ENCODE peak calls at places on chromosomes 3 and 15, in nine cellular contexts. G is GM13976; D is IMR-90; W is HL-60; Y is prostate gland; K is cardiac muscle cell; A is fibroblast of mammary gland; S is GM12864; R is CD4-positive, alpha-beta T cell. M is an unnamed sample.

GRCh38 chr15:31328425-31328998 is 1.9 kb downstream of the KLF13 start:
- DNase-seq in R (peak; percentile 56), K (no peak), G (peak; percentile 73), W (no peak), S (no peak), D (peak; percentile 49), Y (no peak), A (peak; percentile 38), M (peak; percentile 69)

GRCh38 chr15:39459538-39459937 is 121.3 kb upstream of the THBS1 start:
- DNase-seq in A (peak; percentile 31), W (no peak), S (no peak), K (no peak), Y (no peak), G (no peak), D (no peak), R (no peak), M (no peak)

GRCh38 chr3:5314897-5315296 is 127.4 kb downstream of the EDEM1 start:
- DNase-seq in Y (no peak), K (no peak), R (no peak), A (no peak), S (no peak), W (no peak), D (no peak), G (no peak), M (no peak)

GRCh38 chr3:48476426-48477053 is 27.4 kb downstream of the SHISA5 start:
- DNase-seq in G (peak; percentile 17), A (no peak), Y (no peak), R (no peak), D (no peak), K (no peak), S (no peak), W (no peak), M (peak; percentile 12)

GRCh38 chr3:37114251-37115145 is 59.9 kb downstream of the LRRFIP2 start:
- DNase-seq in A (peak; percentile 92), W (no peak), K (no peak), D (peak; percentile 95), R (no peak), G (no peak), Y (no peak), S (no peak), M (no peak)

GRCh38 chr3:143668924-143669790 is 179.1 kb downstream of the SLC9A9 start:
- DNase-seq in D (no peak), K (no peak), R (no peak), A (peak; percentile 57), W (no peak), G (peak; percentile 35), Y (no peak), S (peak; percentile 79), M (peak; percentile 42)

GRCh38 chr3:113867506-113867905 is 28.9 kb downstream of the GRAMD1C start:
- DNase-seq in R (no peak), W (no peak), D (peak; percentile 79), G (no peak), Y (no peak), A (peak; percentile 65), K (no peak), S (no peak), M (no peak)

GRCh38 chr3:127786358-127787070 is 35.8 kb downstream of the MGLL start:
- DNase-seq in S (no peak), W (no peak), R (no peak), A (peak; percentile 74), D (peak; percentile 62), Y (peak; percentile 50), K (peak; percentile 43), G (no peak), M (no peak)

GRCh38 chr3:135806342-135806741 is 159.2 kb upstream of the PPP2R3A start:
- DNase-seq in D (no peak), K (no peak), R (no peak), W (no peak), Y (no peak), G (no peak), A (no peak), S (no peak), M (no peak)

DNA sequence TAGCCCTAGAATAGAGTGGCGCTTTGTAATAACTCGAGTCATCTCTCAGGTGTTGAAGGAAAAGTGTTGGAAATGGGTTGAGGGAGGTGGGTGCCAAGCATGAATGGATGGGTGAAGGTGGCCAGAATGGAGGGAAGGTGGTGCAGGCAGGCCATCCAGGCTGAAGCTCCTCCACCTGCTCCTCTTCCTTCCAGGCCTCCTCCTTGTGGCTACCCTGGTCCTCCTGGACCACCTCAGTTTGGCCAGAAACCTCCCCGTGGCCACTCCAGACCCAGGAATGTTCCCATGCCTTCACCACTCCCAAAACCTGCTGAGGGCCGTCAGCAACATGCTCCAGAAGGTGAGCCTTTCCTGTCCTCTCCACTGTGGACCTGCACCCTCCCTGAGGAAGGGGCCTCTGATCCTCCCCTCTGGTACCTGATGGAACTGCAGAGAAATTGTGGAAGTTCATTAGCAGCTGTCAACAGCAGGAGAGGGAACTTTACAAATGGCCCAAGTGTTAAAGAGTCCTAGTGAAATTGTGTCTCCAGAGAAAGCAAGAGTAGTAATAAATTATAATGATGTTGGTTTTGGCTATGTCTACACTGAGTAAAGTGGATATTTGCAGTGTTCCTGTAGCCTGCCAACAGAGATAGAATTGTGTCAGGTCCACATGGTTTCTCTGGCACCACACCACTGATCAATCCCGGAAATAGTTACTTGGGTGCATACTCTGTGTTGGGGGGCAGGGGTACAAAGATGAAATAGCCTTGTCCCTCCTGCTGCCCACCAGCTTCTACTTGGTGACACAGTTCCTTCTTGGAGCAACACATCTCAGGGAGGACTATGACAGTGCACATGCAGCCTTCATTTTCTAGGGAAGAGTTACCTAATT is 1.6 kb downstream of the IL12A start:
- DNase-seq in Y (no peak), D (no peak), S (no peak), A (peak; percentile 30), G (no peak), W (no peak), K (no peak), R (no peak), M (no peak)
- TF ChIP-seq CTCF in Y (no peak), D (no peak), S (peak; percentile 17), A (peak; percentile 8), G (no peak), W (no peak), K (peak; percentile 8), R (no peak), M (no peak)

GRCh38 chr3:129988429-129988828 is 13.9 kb downstream of the TRH start:
- DNase-seq in S (no peak), G (no peak), D (no peak), K (no peak), R (no peak), W (no peak), A (no peak), Y (no peak), M (no peak)

GRCh38 chr3:129994883-129995559 is 20.5 kb downstream of the TRH start:
- DNase-seq in Y (no peak), D (no peak), G (no peak), S (no peak), K (peak; percentile 56), W (no peak), A (no peak), R (no peak), M (no peak)

GRCh38 chr3:129989391-129989790 is 14.9 kb downstream of the TRH start:
- DNase-seq in W (no peak), D (no peak), Y (no peak), A (no peak), G (no peak), R (no peak), S (no peak), K (no peak), M (no peak)

GRCh38 chr3:129996073-129996472 is 21.6 kb downstream of the TRH start:
- DNase-seq in K (no peak), G (no peak), R (no peak), A (no peak), Y (no peak), S (no peak), W (no peak), D (no peak), M (no peak)

GRCh38 chr3:129992781-129993180 is 18.3 kb downstream of the TRH start:
- DNase-seq in R (no peak), K (peak; percentile 45), A (no peak), D (no peak), Y (no peak), G (no peak), W (no peak), S (no peak), M (no peak)
- TF ChIP-seq CTCF in R (no peak), K (peak; percentile 53), A (peak; percentile 26), D (peak; percentile 37), Y (no peak), G (no peak), W (no peak), S (no peak), M (no peak)

GRCh38 chr3:22942988-22943387 is 260.1 kb upstream of the UBE2E2 start:
- DNase-seq in A (no peak), R (no peak), S (no peak), K (no peak), W (no peak), Y (no peak), D (no peak), G (no peak), M (no peak)
- TF ChIP-seq CTCF in A (no peak), R (no peak), S (no peak), K (no peak), W (no peak), Y (no peak), D (no peak), G (no peak), M (no peak)

GRCh38 chr15:64629063-64629462 is 146.3 kb downstream of the RBPMS2 start:
- DNase-seq in W (no peak), Y (no peak), K (no peak), R (no peak), A (no peak), G (no peak), S (no peak), D (no peak), M (no peak)

GRCh38 chr15:64633332-64633731 is 142.1 kb downstream of the RBPMS2 start:
- DNase-seq in S (no peak), D (no peak), W (no peak), Y (no peak), A (no peak), R (no peak), G (no peak), K (no peak), M (no peak)

GRCh38 chr15:64634020-64634419 is 141.4 kb downstream of the RBPMS2 start:
- DNase-seq in S (peak; percentile 64), Y (no peak), A (no peak), K (no peak), W (peak; percentile 69), D (no peak), R (peak; percentile 22), G (peak; percentile 62), M (peak; percentile 63)

GRCh38 chr15:64634576-64635485 is 140.6 kb downstream of the RBPMS2 start:
- DNase-seq in W (no peak), Y (no peak), S (peak; percentile 44), G (no peak), K (peak; percentile 28), D (no peak), A (no peak), R (peak; percentile 10), M (peak; percentile 25)

DNA sequence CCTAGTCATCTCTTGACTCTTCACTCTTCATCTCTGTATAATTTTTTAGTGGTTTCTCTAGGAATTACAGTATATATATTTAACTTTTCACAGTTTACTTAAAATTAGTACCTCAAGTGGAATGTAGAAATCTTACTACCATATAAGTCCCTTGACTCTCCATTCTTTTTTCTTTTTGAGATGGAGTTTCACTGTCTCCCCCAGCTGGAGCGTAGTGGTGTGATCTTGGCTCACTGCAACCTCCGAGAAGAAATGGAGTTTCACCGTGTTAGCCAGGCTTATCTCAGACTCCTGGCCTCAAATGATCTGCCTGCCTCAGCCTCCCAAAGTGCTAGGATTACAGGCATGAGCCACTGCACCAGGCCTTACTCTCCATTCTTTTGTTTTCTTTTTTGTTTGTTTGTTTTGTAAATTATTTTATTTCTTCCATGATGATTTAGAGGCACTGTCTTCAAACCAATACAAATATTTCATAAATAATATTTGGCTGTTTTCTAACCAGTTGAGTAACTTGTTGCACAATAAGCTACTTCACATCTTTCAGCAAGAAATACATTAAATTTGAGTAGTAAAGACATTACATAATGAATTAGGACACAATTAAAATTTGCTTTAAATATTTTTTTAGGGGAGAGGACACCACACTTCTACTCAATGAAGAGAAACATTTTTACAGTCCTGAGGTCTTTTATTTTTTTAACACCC is 144.8 kb downstream of the RBPMS2 start:
- DNase-seq in R (no peak), W (no peak), D (peak; percentile 74), S (no peak), G (no peak), Y (no peak), A (peak; percentile 21), K (no peak), M (no peak)
- TF ChIP-seq CTCF in R (no peak), W (no peak), D (peak; percentile 37), S (no peak), G (no peak), Y (no peak), A (no peak), K (peak; percentile 10), M (no peak)

M was measured in GM10248.